ENCODE peak calls at places on chromosomes 6 and 20, in eight cellular contexts. G is psoas muscle, O is HL-60, L is dorsolateral prefrontal cortex, M is upper lobe of right lung, A is IMR-90, D is breast epithelium, Q is tibial artery. V is an unnamed sample.

GRCh38 chr20:54573838-54574237 is 98.4 kb downstream of the DOK5 start:
- DNase-seq in G (no peak), O (no peak), L (peak; percentile 50), M (no peak), A (no peak), D (no peak), Q (no peak), V (no peak)

GRCh38 chr6:151452750-151453427 is 963 bp upstream of the RMND1 start:
- DNase-seq in G (peak; percentile 35), O (no peak), L (no peak), M (no peak), A (no peak), D (peak; percentile 80), Q (no peak), V (peak; percentile 17)

GRCh38 chr20:49534314-49534713 is 33.6 kb downstream of the PTGIS start:
- DNase-seq in G (no peak), O (peak; percentile 50), L (no peak), M (no peak), A (peak; percentile 44), D (no peak), Q (no peak), V (peak; percentile 57)

GRCh38 chr20:57449398-57450354 is 58.5 kb downstream of the RBM38 start:
- DNase-seq in G (no peak), O (no peak), L (no peak), M (no peak), A (no peak), D (no peak), Q (no peak), V (no peak)

GRCh38 chr20:16752901-16753300 is 4.7 kb downstream of the OTOR start:
- DNase-seq in G (no peak), O (no peak), L (no peak), M (no peak), A (peak; percentile 3), D (no peak), Q (no peak), V (no peak)

GRCh38 chr20:13396826-13397225 is 175.8 kb downstream of the ISM1 start:
- DNase-seq in G (no peak), O (no peak), L (no peak), M (no peak), A (no peak), D (no peak), Q (no peak), V (no peak)

GRCh38 chr6:167296902-167297301 is 5.8 kb downstream of the UNC93A start:
- DNase-seq in G (no peak), O (no peak), L (no peak), M (no peak), A (no peak), D (no peak), Q (no peak), V (no peak)

GRCh38 chr20:32762754-32763201 is 593 bp downstream of the DNMT3B start:
- DNase-seq in G (no peak), O (peak; percentile 25), L (no peak), M (no peak), A (no peak), D (no peak), Q (no peak), V (no peak)

GRCh38 chr20:33947709-33948295 is 45.9 kb upstream of the RALY start:
- DNase-seq in G (no peak), O (peak; percentile 82), L (no peak), M (no peak), A (peak; percentile 27), D (no peak), Q (no peak), V (no peak)

GRCh38 chr6:25041676-25042598 is 106.2 kb upstream of the RIPOR2 start:
- DNase-seq in G (no peak), O (no peak), L (no peak), M (no peak), A (no peak), D (no peak), Q (no peak), V (no peak)

GRCh38 chr6:14826456-14826855 is 419.4 kb upstream of the JARID2 start:
- DNase-seq in G (no peak), O (no peak), L (no peak), M (no peak), A (no peak), D (no peak), Q (no peak), V (no peak)

GRCh38 chr20:46253391-46253790 is 54.9 kb downstream of the CDH22 start:
- DNase-seq in G (no peak), O (no peak), L (no peak), M (no peak), A (no peak), D (no peak), Q (no peak), V (no peak)

GRCh38 chr6:161200610-161201201 is 73.2 kb downstream of the AGPAT4 start:
- DNase-seq in G (no peak), O (no peak), L (no peak), M (no peak), A (no peak), D (no peak), Q (no peak), V (no peak)

DNA sequence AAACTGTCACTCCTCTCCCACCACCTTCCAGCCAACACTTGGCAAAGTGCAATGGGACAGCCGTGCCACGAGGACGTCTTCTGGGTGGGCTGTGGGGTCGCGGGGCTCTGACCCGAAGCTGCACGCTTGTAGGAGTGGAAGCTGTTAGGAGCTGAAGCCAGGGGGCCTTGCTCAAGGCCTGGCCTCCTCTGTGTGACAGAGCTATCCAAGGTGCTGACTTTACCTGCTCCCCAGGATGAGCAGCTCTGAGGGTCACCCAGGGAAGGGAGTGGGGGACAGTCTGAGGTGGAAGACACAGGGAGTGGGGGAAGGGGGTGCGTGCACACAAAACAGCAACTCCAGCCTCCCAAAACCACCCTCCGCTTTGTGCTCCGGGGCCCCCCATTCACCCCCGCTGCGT is 17.5 kb upstream of the CHRNA4 start:
- DNase-seq in G (no peak), O (no peak), L (no peak), M (no peak), A (no peak), D (no peak), Q (no peak), V (no peak)
- H3K4me3 ChIP-seq in G (no peak overlapping the region), O (no peak overlapping the region), L (no peak overlapping the region), M (no peak overlapping the region), A (no peak overlapping the region), D (no peak overlapping the region), Q (no peak overlapping the region), V (no peak overlapping the region)

GRCh38 chr6:107622269-107622668 is 132.4 kb downstream of the SOBP start:
- DNase-seq in G (no peak), O (no peak), L (no peak), M (no peak), A (no peak), D (no peak), Q (no peak), V (no peak)
- TF ChIP-seq CTCF in G (no peak), O (no peak), L (no peak), M (no peak), A (no peak), D (no peak), Q (no peak), V (no peak)

DNA sequence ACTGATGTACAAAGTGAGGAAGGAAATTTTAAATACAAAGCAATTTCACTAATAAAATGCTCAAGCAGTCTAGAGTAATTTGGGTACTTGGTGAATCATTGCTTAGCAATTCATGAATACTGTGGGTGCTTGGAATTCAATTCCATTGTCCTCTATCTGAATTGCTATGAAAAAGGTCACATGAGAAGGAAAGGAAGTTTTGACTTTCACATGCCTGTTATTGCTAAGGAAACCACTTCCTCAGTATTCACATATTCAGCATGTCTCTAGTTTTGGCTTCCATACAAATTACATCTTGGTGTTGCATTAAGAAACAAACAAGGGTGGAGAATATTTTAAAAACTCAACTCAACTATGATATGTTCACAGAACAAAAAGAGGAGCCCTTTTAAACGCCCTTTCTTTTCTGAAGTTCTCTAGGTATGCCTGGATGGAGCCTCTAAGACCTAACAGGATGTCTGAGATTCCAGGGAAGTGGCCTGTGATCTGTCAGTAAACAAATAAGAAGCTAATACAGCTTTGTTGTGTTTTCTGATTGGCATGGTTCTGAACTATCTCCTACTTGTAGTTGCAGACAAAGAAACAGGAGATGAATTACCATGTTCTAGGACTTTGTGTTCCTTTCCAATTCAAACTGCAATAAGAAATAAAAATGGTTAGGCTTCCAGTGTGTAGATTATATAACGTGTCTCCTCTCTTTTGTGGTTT is 190.4 kb downstream of the OGFRL1 start:
- DNase-seq in G (no peak), O (no peak), L (no peak), M (no peak), A (peak; percentile 94), D (no peak), Q (no peak), V (no peak)
- H3K27ac ChIP-seq in G (peak overlapping the region; percentile 61), O (no peak overlapping the region), L (peak overlapping the region; percentile 7), M (peak overlapping the region; percentile 78), A (peak overlapping the region; percentile 51), D (peak overlapping the region; percentile 70), Q (peak overlapping the region; percentile 58), V (no peak overlapping the region)

GRCh38 chr6:16840291-16840690 is 79.0 kb upstream of the ATXN1 start:
- DNase-seq in G (no peak), O (no peak), L (no peak), M (no peak), A (no peak), D (no peak), Q (no peak), V (no peak)

GRCh38 chr6:16837217-16837972 is 76.1 kb upstream of the ATXN1 start:
- DNase-seq in G (no peak), O (no peak), L (no peak), M (no peak), A (no peak), D (no peak), Q (no peak), V (no peak)

GRCh38 chr6:16839780-16840179 is 78.5 kb upstream of the ATXN1 start:
- DNase-seq in G (no peak), O (peak; percentile 9), L (no peak), M (no peak), A (no peak), D (no peak), Q (no peak), V (no peak)

GRCh38 chr6:16832721-16833120 is 71.5 kb upstream of the ATXN1 start:
- DNase-seq in G (no peak), O (no peak), L (no peak), M (no peak), A (no peak), D (no peak), Q (no peak), V (no peak)

DNA sequence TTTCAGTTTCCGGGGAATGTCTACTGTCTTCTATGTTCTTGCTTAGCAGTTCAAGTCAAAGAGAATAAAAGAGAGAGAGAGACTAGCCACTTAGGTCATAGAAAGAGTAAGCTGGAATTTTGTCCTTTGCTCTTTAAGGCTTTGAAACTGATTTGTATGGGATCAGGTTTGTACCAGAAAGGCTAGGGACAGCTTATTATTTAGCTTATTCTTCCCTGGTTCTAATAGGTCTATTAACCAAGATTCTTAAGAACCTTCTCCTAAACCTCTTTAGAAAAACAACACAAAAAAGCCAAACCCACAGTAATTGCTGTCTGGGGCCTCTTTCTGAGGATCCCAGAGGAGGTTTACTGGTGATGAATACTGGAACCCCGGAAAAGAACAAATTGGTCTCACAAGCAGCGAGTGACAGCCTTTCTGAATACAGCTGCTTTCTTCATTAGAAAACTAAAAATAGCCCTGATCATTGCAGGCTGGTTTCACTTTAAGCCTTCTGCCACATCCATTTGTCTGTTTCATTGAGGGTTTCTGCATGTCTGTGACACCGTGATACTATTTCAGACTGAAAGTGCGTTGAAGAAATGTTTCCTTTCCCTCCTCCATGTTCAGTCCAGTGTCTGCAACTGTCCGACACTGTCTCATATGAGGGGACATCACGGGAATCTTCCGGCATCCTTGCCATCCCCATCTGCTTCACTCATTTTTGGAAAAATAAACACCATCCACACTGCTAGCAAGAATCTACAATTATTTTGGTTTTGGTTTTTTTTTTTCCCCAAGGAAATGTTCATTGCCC is 75.1 kb upstream of the ATXN1 start:
- DNase-seq in G (no peak), O (no peak), L (no peak), M (no peak), A (peak; percentile 26), D (no peak), Q (no peak), V (no peak)
- H3K4me3 ChIP-seq in G (peak overlapping the region; percentile 55), O (no peak overlapping the region), L (peak overlapping the region; percentile 52), M (peak overlapping the region; percentile 14), A (peak overlapping the region; percentile 35), D (peak overlapping the region; percentile 14), Q (peak overlapping the region; percentile 37), V (no peak overlapping the region)

V was measured in body of pancreas.